ENCODE peak calls at places on chromosomes 2 and 18, in seven cellular contexts. One of them, this sample, is unnamed.

GRCh38 chr18:55695091-55695490 is 107.1 kb upstream of the TCF4 start:
- DNase-seq in dorsolateral prefrontal cortex: no peak
- DNase-seq in HFF-Myc: no peak
- DNase-seq in gastrocnemius medialis: no peak
- DNase-seq in Calu3: no peak
- DNase-seq in mammary epithelial cell: no peak
- DNase-seq in endodermal cell: no peak
- DNase-seq in this sample: no peak

GRCh38 chr2:171244466-171244969 is 83.8 kb upstream of the TLK1 start:
- DNase-seq in dorsolateral prefrontal cortex: no peak
- DNase-seq in HFF-Myc: no peak
- DNase-seq in gastrocnemius medialis: no peak
- DNase-seq in Calu3: no peak
- DNase-seq in mammary epithelial cell: peak
- DNase-seq in endodermal cell: no peak
- DNase-seq in this sample: no peak

GRCh38 chr2:65032016-65032975 is 23.9 kb upstream of the CEP68 start:
- DNase-seq in dorsolateral prefrontal cortex: no peak
- DNase-seq in HFF-Myc: no peak
- DNase-seq in gastrocnemius medialis: no peak
- DNase-seq in Calu3: no peak
- DNase-seq in mammary epithelial cell: no peak
- DNase-seq in endodermal cell: no peak
- DNase-seq in this sample: no peak

GRCh38 chr18:22523481-22523880 is 105.8 kb upstream of the CTAGE1 start:
- DNase-seq in dorsolateral prefrontal cortex: no peak
- DNase-seq in HFF-Myc: no peak
- DNase-seq in gastrocnemius medialis: no peak
- DNase-seq in Calu3: no peak
- DNase-seq in mammary epithelial cell: no peak
- DNase-seq in endodermal cell: no peak
- DNase-seq in this sample: no peak

GRCh38 chr18:59900222-59901128 is 679 bp downstream of the PMAIP1 start:
- DNase-seq in dorsolateral prefrontal cortex: no peak
- DNase-seq in HFF-Myc: no peak
- DNase-seq in gastrocnemius medialis: no peak
- DNase-seq in Calu3: peak
- DNase-seq in mammary epithelial cell: peak
- DNase-seq in endodermal cell: peak
- DNase-seq in this sample: peak

GRCh38 chr18:43061318-43061717 is 54.2 kb downstream of the RIT2 start:
- DNase-seq in dorsolateral prefrontal cortex: no peak
- DNase-seq in HFF-Myc: no peak
- DNase-seq in gastrocnemius medialis: no peak
- DNase-seq in Calu3: no peak
- DNase-seq in mammary epithelial cell: no peak
- DNase-seq in endodermal cell: no peak
- DNase-seq in this sample: no peak

GRCh38 chr2:18436408-18437077 is 123.9 kb downstream of the RDH14 start:
- DNase-seq in dorsolateral prefrontal cortex: no peak
- DNase-seq in HFF-Myc: peak
- DNase-seq in gastrocnemius medialis: no peak
- DNase-seq in Calu3: no peak
- DNase-seq in mammary epithelial cell: no peak
- DNase-seq in endodermal cell: no peak
- DNase-seq in this sample: no peak

GRCh38 chr2:96116424-96116878 is at the start of gene ADRA2B:
- DNase-seq in dorsolateral prefrontal cortex: no peak
- DNase-seq in HFF-Myc: no peak
- DNase-seq in gastrocnemius medialis: no peak
- DNase-seq in Calu3: peak
- DNase-seq in mammary epithelial cell: peak
- DNase-seq in endodermal cell: peak
- DNase-seq in this sample: peak

GRCh38 chr18:2906522-2907458 is 60.0 kb downstream of the EMILIN2 start:
- DNase-seq in dorsolateral prefrontal cortex: no peak
- DNase-seq in HFF-Myc: no peak
- DNase-seq in gastrocnemius medialis: no peak
- DNase-seq in Calu3: peak
- DNase-seq in mammary epithelial cell: no peak
- DNase-seq in endodermal cell: peak
- DNase-seq in this sample: peak

GRCh38 chr2:187057466-187057865 is 208.5 kb upstream of the ZSWIM2 start:
- DNase-seq in dorsolateral prefrontal cortex: no peak
- DNase-seq in HFF-Myc: no peak
- DNase-seq in gastrocnemius medialis: no peak
- DNase-seq in Calu3: no peak
- DNase-seq in mammary epithelial cell: no peak
- DNase-seq in endodermal cell: no peak
- DNase-seq in this sample: no peak

GRCh38 chr18:6521804-6522418 is 107.2 kb upstream of the L3MBTL4 start:
- DNase-seq in dorsolateral prefrontal cortex: no peak
- DNase-seq in HFF-Myc: peak
- DNase-seq in gastrocnemius medialis: no peak
- DNase-seq in Calu3: peak
- DNase-seq in mammary epithelial cell: peak
- DNase-seq in endodermal cell: peak
- DNase-seq in this sample: no peak

GRCh38 chr2:160889439-160889838 is 270.8 kb upstream of the TANK start:
- DNase-seq in dorsolateral prefrontal cortex: no peak
- DNase-seq in HFF-Myc: no peak
- DNase-seq in gastrocnemius medialis: no peak
- DNase-seq in Calu3: no peak
- DNase-seq in mammary epithelial cell: no peak
- DNase-seq in endodermal cell: no peak
- DNase-seq in this sample: no peak

GRCh38 chr2:233982421-233983121 is 65.4 kb downstream of the TRPM8 start:
- DNase-seq in dorsolateral prefrontal cortex: no peak
- DNase-seq in HFF-Myc: peak
- DNase-seq in gastrocnemius medialis: no peak
- DNase-seq in Calu3: no peak
- DNase-seq in mammary epithelial cell: peak
- DNase-seq in endodermal cell: no peak
- DNase-seq in this sample: no peak

GRCh38 chr2:107992069-107992468 is 5.7 kb downstream of the SLC5A7 start:
- DNase-seq in dorsolateral prefrontal cortex: no peak
- DNase-seq in HFF-Myc: no peak
- DNase-seq in gastrocnemius medialis: no peak
- DNase-seq in Calu3: peak
- DNase-seq in mammary epithelial cell: no peak
- DNase-seq in endodermal cell: no peak
- DNase-seq in this sample: no peak

GRCh38 chr2:104825124-104825865 is 28.6 kb upstream of the POU3F3 start:
- DNase-seq in dorsolateral prefrontal cortex: no peak
- DNase-seq in HFF-Myc: no peak
- DNase-seq in gastrocnemius medialis: no peak
- DNase-seq in Calu3: no peak
- DNase-seq in mammary epithelial cell: no peak
- DNase-seq in endodermal cell: no peak
- DNase-seq in this sample: no peak

GRCh38 chr2:61822255-61822654 is 31.6 kb downstream of the FAM161A start:
- DNase-seq in dorsolateral prefrontal cortex: no peak
- DNase-seq in HFF-Myc: no peak
- DNase-seq in gastrocnemius medialis: no peak
- DNase-seq in Calu3: no peak
- DNase-seq in mammary epithelial cell: no peak
- DNase-seq in endodermal cell: no peak
- DNase-seq in this sample: no peak

GRCh38 chr2:32768387-32769174 is 140.7 kb downstream of the TTC27 start:
- DNase-seq in dorsolateral prefrontal cortex: no peak
- DNase-seq in HFF-Myc: no peak
- DNase-seq in gastrocnemius medialis: no peak
- DNase-seq in Calu3: no peak
- DNase-seq in mammary epithelial cell: no peak
- DNase-seq in endodermal cell: no peak
- DNase-seq in this sample: no peak

GRCh38 chr2:183123117-183123958 is 905 bp upstream of the NUP35 start:
- DNase-seq in dorsolateral prefrontal cortex: peak
- DNase-seq in HFF-Myc: no peak
- DNase-seq in gastrocnemius medialis: no peak
- DNase-seq in Calu3: no peak
- DNase-seq in mammary epithelial cell: no peak
- DNase-seq in endodermal cell: no peak
- DNase-seq in this sample: no peak

GRCh38 chr2:226835420-226835795 is 446 bp upstream of the RHBDD1 start:
- DNase-seq in dorsolateral prefrontal cortex: no peak
- DNase-seq in HFF-Myc: no peak
- DNase-seq in gastrocnemius medialis: peak
- DNase-seq in Calu3: no peak
- DNase-seq in mammary epithelial cell: no peak
- DNase-seq in endodermal cell: peak
- DNase-seq in this sample: peak

DNA sequence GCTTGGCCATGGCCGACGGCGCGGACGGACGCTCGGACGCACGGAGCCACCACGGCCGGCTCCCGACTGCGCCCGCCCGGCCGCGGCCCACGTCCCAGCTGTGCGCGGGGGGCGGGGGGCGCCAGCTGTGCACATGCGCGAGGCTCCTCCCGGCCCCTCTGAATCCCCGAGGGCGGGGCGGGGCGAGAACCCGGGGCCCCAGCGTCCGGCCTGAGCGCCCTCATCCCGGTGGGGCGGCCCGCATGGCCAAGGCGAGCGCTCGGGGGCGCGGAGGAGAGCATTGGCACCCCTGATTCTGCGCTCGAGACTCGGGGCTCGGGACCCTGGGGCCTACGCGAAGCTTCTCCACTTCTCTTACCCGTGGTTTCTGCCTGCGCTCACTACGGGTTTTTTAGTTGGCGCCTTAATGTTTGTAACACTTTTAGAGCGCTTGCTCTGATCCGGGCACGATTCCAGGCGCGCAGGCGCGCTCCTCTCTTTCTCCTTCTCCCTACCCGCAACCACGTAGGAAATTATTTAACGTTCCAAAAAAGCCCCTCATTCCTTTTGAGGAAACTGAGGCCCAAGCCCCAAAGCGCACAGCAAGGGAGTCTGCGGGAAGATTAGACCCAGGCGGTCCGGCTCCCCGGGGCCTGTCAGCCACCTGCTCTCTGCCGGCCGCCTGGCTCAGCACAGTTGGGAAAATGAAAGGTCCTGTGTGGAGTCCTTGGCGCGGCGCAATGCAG is at the start of gene PXDN:
- DNase-seq in dorsolateral prefrontal cortex: no peak
- DNase-seq in HFF-Myc: no peak
- DNase-seq in gastrocnemius medialis: no peak
- DNase-seq in Calu3: no peak
- DNase-seq in mammary epithelial cell: peak
- DNase-seq in endodermal cell: peak
- DNase-seq in this sample: peak
- TF ChIP-seq CTCF in dorsolateral prefrontal cortex: no peak
- TF ChIP-seq CTCF in HFF-Myc: no peak
- TF ChIP-seq CTCF in gastrocnemius medialis: no peak
- TF ChIP-seq CTCF in Calu3: no peak
- TF ChIP-seq CTCF in mammary epithelial cell: no peak
- TF ChIP-seq CTCF in endodermal cell: no peak
- TF ChIP-seq CTCF in this sample: no peak

DNA sequence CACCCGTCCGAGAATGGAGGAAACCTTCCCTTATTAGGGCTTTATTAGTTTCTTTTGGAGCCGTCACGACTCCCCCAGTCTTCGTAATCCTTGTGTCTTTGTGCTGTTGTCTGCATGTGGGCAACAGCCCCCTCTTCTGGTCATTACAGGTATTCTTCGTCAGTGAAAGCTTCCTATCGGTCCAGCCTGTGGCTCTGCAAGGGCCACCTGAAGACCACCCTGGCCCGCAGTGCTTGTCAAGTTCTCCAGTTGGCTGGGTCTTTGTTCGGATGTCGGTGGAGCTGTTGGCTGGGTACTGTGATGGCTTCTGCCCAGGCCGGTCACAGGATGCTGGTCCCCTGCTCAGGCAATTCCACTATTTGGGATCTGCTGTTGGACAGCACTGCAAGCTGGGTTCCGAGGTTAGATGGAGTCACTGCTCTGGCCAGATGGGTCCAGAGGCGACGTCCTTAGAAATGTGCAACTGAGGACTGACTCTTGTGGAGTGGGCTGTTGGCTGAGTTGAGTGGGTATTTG is 19.2 kb downstream of the E2F6 start:
- DNase-seq in dorsolateral prefrontal cortex: peak
- DNase-seq in HFF-Myc: peak
- DNase-seq in gastrocnemius medialis: peak
- DNase-seq in Calu3: peak
- DNase-seq in mammary epithelial cell: peak
- DNase-seq in endodermal cell: peak
- DNase-seq in this sample: peak
- TF ChIP-seq CTCF in dorsolateral prefrontal cortex: peak
- TF ChIP-seq CTCF in HFF-Myc: peak
- TF ChIP-seq CTCF in gastrocnemius medialis: peak
- TF ChIP-seq CTCF in Calu3: peak
- TF ChIP-seq CTCF in mammary epithelial cell: peak
- TF ChIP-seq CTCF in endodermal cell: peak
- TF ChIP-seq CTCF in this sample: peak

DNA sequence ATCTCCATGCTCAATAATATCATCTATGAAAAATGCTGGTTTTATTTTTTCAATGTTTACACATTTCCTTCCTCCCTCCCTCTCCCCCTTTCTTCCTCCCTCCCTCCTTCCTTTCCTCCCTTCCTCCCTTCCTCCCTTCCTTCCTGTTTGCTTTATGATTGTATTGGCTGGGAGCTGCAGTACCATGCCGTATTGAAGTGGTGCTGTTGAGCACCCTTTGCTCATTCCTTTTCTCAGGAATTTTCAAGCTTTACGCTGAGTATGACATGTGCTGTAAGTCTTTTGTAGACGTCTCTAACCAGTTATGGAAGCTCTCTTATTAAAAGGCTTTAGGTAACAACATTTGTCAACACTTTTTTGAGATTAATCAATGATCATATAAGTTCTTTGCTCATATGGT is 100.4 kb downstream of the SNTG2 start:
- DNase-seq in dorsolateral prefrontal cortex: no peak
- DNase-seq in HFF-Myc: no peak
- DNase-seq in gastrocnemius medialis: no peak
- DNase-seq in Calu3: no peak
- DNase-seq in mammary epithelial cell: no peak
- DNase-seq in endodermal cell: no peak
- DNase-seq in this sample: no peak
- TF ChIP-seq CTCF in dorsolateral prefrontal cortex: no peak
- TF ChIP-seq CTCF in HFF-Myc: peak
- TF ChIP-seq CTCF in gastrocnemius medialis: no peak
- TF ChIP-seq CTCF in Calu3: no peak
- TF ChIP-seq CTCF in mammary epithelial cell: peak
- TF ChIP-seq CTCF in endodermal cell: peak
- TF ChIP-seq CTCF in this sample: peak

GRCh38 chr2:240053173-240054155 is at the start of gene OR6B3:
- DNase-seq in dorsolateral prefrontal cortex: no peak
- DNase-seq in HFF-Myc: no peak
- DNase-seq in gastrocnemius medialis: no peak
- DNase-seq in Calu3: no peak
- DNase-seq in mammary epithelial cell: no peak
- DNase-seq in endodermal cell: no peak
- DNase-seq in this sample: no peak

GRCh38 chr2:240055177-240055917 is 2.0 kb upstream of the OR6B3 start:
- DNase-seq in dorsolateral prefrontal cortex: no peak
- DNase-seq in HFF-Myc: no peak
- DNase-seq in gastrocnemius medialis: no peak
- DNase-seq in Calu3: no peak
- DNase-seq in mammary epithelial cell: no peak
- DNase-seq in endodermal cell: no peak
- DNase-seq in this sample: no peak

GRCh38 chr2:240060977-240061591 is 7.8 kb upstream of the OR6B3 start:
- DNase-seq in dorsolateral prefrontal cortex: no peak
- DNase-seq in HFF-Myc: peak
- DNase-seq in gastrocnemius medialis: no peak
- DNase-seq in Calu3: peak
- DNase-seq in mammary epithelial cell: peak
- DNase-seq in endodermal cell: peak
- DNase-seq in this sample: no peak

GRCh38 chr2:240052524-240052923 is 797 bp downstream of the OR6B3 start:
- DNase-seq in dorsolateral prefrontal cortex: no peak
- DNase-seq in HFF-Myc: no peak
- DNase-seq in gastrocnemius medialis: no peak
- DNase-seq in Calu3: no peak
- DNase-seq in mammary epithelial cell: no peak
- DNase-seq in endodermal cell: no peak
- DNase-seq in this sample: no peak

GRCh38 chr2:240056678-240057077 is 3.4 kb upstream of the OR6B3 start:
- DNase-seq in dorsolateral prefrontal cortex: peak
- DNase-seq in HFF-Myc: no peak
- DNase-seq in gastrocnemius medialis: no peak
- DNase-seq in Calu3: no peak
- DNase-seq in mammary epithelial cell: no peak
- DNase-seq in endodermal cell: no peak
- DNase-seq in this sample: no peak
- TF ChIP-seq CTCF in dorsolateral prefrontal cortex: no peak
- TF ChIP-seq CTCF in HFF-Myc: no peak
- TF ChIP-seq CTCF in gastrocnemius medialis: no peak
- TF ChIP-seq CTCF in Calu3: no peak
- TF ChIP-seq CTCF in mammary epithelial cell: no peak
- TF ChIP-seq CTCF in endodermal cell: no peak
- TF ChIP-seq CTCF in this sample: no peak